ENCODE peak calls at places on chromosomes 13 and 19, in seven cellular contexts. One of them, this sample, is unnamed.
A peak's percentile ranks its signal among the peaks of the same experiment; 100 is the strongest.

GRCh38 chr13:37481005-37481857 is 117.3 kb downstream of the POSTN start:
- DNase-seq in CD8-positive, alpha-beta memory T cell: no peak
- DNase-seq in CD4-positive, alpha-beta memory T cell: no peak
- DNase-seq in PC-9: no peak
- DNase-seq in CD8-positive, alpha-beta T cell: no peak
- DNase-seq in neural progenitor cell: no peak
- DNase-seq in AG04450: no peak
- DNase-seq in this sample: no peak

GRCh38 chr13:72820156-72820897 is 38.4 kb downstream of the PIBF1 start:
- DNase-seq in PC-9: no peak
- DNase-seq in AG04450: peak; percentile 4
- DNase-seq in CD8-positive, alpha-beta memory T cell: no peak
- DNase-seq in CD8-positive, alpha-beta T cell: no peak
- DNase-seq in neural progenitor cell: no peak
- DNase-seq in CD4-positive, alpha-beta memory T cell: no peak
- DNase-seq in this sample: no peak

GRCh38 chr13:114140131-114140908 is 7.9 kb upstream of the RASA3 start:
- DNase-seq in PC-9: no peak
- DNase-seq in CD8-positive, alpha-beta memory T cell: peak; percentile 24
- DNase-seq in CD4-positive, alpha-beta memory T cell: peak; percentile 53
- DNase-seq in AG04450: no peak
- DNase-seq in CD8-positive, alpha-beta T cell: peak; percentile 72
- DNase-seq in neural progenitor cell: no peak
- DNase-seq in this sample: no peak

GRCh38 chr19:38506723-38507550 is 73.4 kb downstream of the RYR1 start:
- DNase-seq in CD8-positive, alpha-beta T cell: no peak
- DNase-seq in PC-9: peak; percentile 12
- DNase-seq in AG04450: no peak
- DNase-seq in CD4-positive, alpha-beta memory T cell: peak; percentile 83
- DNase-seq in CD8-positive, alpha-beta memory T cell: peak; percentile 84
- DNase-seq in neural progenitor cell: peak; percentile 90
- DNase-seq in this sample: no peak

GRCh38 chr13:102536695-102537485 is 59.9 kb upstream of the TPP2 start:
- DNase-seq in CD4-positive, alpha-beta memory T cell: no peak
- DNase-seq in AG04450: no peak
- DNase-seq in PC-9: no peak
- DNase-seq in CD8-positive, alpha-beta memory T cell: no peak
- DNase-seq in CD8-positive, alpha-beta T cell: no peak
- DNase-seq in neural progenitor cell: no peak
- DNase-seq in this sample: no peak

GRCh38 chr13:24284876-24285275 is 24.5 kb upstream of the C1QTNF9 start:
- DNase-seq in PC-9: no peak
- DNase-seq in AG04450: no peak
- DNase-seq in CD8-positive, alpha-beta memory T cell: no peak
- DNase-seq in CD4-positive, alpha-beta memory T cell: no peak
- DNase-seq in neural progenitor cell: no peak
- DNase-seq in CD8-positive, alpha-beta T cell: no peak
- DNase-seq in this sample: no peak

GRCh38 chr13:72774019-72774418 is 7.7 kb downstream of the DIS3 start:
- DNase-seq in neural progenitor cell: no peak
- DNase-seq in CD4-positive, alpha-beta memory T cell: no peak
- DNase-seq in CD8-positive, alpha-beta T cell: no peak
- DNase-seq in AG04450: no peak
- DNase-seq in PC-9: no peak
- DNase-seq in CD8-positive, alpha-beta memory T cell: no peak
- DNase-seq in this sample: no peak

GRCh38 chr19:10809693-10810285 is 26.2 kb downstream of the TMED1 start:
- DNase-seq in CD4-positive, alpha-beta memory T cell: no peak
- DNase-seq in CD8-positive, alpha-beta memory T cell: no peak
- DNase-seq in CD8-positive, alpha-beta T cell: no peak
- DNase-seq in neural progenitor cell: no peak
- DNase-seq in PC-9: no peak
- DNase-seq in AG04450: no peak
- DNase-seq in this sample: no peak

GRCh38 chr13:65310663-65311328 is 1919.3 kb downstream of the PCDH9 start:
- DNase-seq in AG04450: no peak
- DNase-seq in CD8-positive, alpha-beta memory T cell: no peak
- DNase-seq in CD4-positive, alpha-beta memory T cell: no peak
- DNase-seq in CD8-positive, alpha-beta T cell: no peak
- DNase-seq in PC-9: no peak
- DNase-seq in neural progenitor cell: no peak
- DNase-seq in this sample: no peak

GRCh38 chr13:97749174-97749573 is 204.3 kb upstream of the IPO5 start:
- DNase-seq in PC-9: peak; percentile 1
- DNase-seq in AG04450: no peak
- DNase-seq in CD8-positive, alpha-beta T cell: no peak
- DNase-seq in CD8-positive, alpha-beta memory T cell: no peak
- DNase-seq in neural progenitor cell: no peak
- DNase-seq in CD4-positive, alpha-beta memory T cell: no peak
- DNase-seq in this sample: peak; percentile 27

GRCh38 chr13:48000559-48001126 is 430 bp downstream of the SUCLA2 start:
- DNase-seq in CD8-positive, alpha-beta T cell: peak; percentile 48
- DNase-seq in AG04450: no peak
- DNase-seq in PC-9: no peak
- DNase-seq in CD8-positive, alpha-beta memory T cell: peak; percentile 2
- DNase-seq in neural progenitor cell: peak; percentile 55
- DNase-seq in CD4-positive, alpha-beta memory T cell: no peak
- DNase-seq in this sample: no peak

DNA sequence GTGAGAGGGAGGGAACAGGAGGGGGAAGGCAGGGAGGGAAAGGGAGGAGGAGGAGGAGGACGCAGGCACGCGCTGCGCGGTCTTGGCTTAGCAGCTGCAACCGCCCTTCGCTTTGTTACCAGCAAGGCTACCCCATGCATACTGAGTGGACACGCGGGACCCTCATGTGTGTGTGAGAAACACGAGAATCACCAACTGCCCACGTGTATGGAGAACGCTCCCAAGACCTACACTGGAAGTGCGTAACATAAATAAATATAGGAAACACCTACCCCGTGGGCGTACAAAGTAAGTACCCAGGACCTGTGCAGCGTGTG is 38.0 kb downstream of the DEDD2 start:
- DNase-seq in AG04450: no peak
- DNase-seq in CD8-positive, alpha-beta T cell: no peak
- DNase-seq in CD8-positive, alpha-beta memory T cell: no peak
- DNase-seq in CD4-positive, alpha-beta memory T cell: no peak
- DNase-seq in neural progenitor cell: peak; percentile 79
- DNase-seq in PC-9: no peak
- DNase-seq in this sample: no peak
- H3K27me3 ChIP-seq in AG04450: peaks cover 61% of the 10 kb centered on the region
- H3K27me3 ChIP-seq in CD8-positive, alpha-beta T cell: no peaks in the 10 kb centered on the region
- H3K27me3 ChIP-seq in CD8-positive, alpha-beta memory T cell: peaks cover 16% of the 10 kb centered on the region
- H3K27me3 ChIP-seq in CD4-positive, alpha-beta memory T cell: peaks cover 14% of the 10 kb centered on the region
- H3K27me3 ChIP-seq in neural progenitor cell: peaks cover 90% of the 10 kb centered on the region
- H3K27me3 ChIP-seq in PC-9: peaks cover 37% of the 10 kb centered on the region
- H3K27me3 ChIP-seq in this sample: peaks cover 3% of the 10 kb centered on the region

GRCh38 chr13:86038490-86038889 is 239.3 kb upstream of the SLITRK6 start:
- DNase-seq in CD8-positive, alpha-beta T cell: no peak
- DNase-seq in neural progenitor cell: no peak
- DNase-seq in AG04450: no peak
- DNase-seq in CD8-positive, alpha-beta memory T cell: no peak
- DNase-seq in PC-9: no peak
- DNase-seq in CD4-positive, alpha-beta memory T cell: no peak
- DNase-seq in this sample: no peak
- H3K9me3 ChIP-seq in CD8-positive, alpha-beta T cell: no peaks in the 10 kb centered on the region
- H3K9me3 ChIP-seq in neural progenitor cell: no peaks in the 10 kb centered on the region
- H3K9me3 ChIP-seq in AG04450: no peaks in the 10 kb centered on the region
- H3K9me3 ChIP-seq in CD8-positive, alpha-beta memory T cell: no peaks in the 10 kb centered on the region
- H3K9me3 ChIP-seq in PC-9: no peaks in the 10 kb centered on the region
- H3K9me3 ChIP-seq in CD4-positive, alpha-beta memory T cell: no peaks in the 10 kb centered on the region
- H3K9me3 ChIP-seq in this sample: no peaks in the 10 kb centered on the region

GRCh38 chr13:110873639-110874507 is 41.0 kb downstream of the ANKRD10 start:
- DNase-seq in CD4-positive, alpha-beta memory T cell: no peak
- DNase-seq in PC-9: no peak
- DNase-seq in CD8-positive, alpha-beta memory T cell: no peak
- DNase-seq in CD8-positive, alpha-beta T cell: no peak
- DNase-seq in neural progenitor cell: no peak
- DNase-seq in AG04450: no peak
- DNase-seq in this sample: no peak
- H3K27ac ChIP-seq in CD4-positive, alpha-beta memory T cell: no peak overlapping the region
- H3K27ac ChIP-seq in PC-9: no peak overlapping the region
- H3K27ac ChIP-seq in CD8-positive, alpha-beta memory T cell: no peak overlapping the region
- H3K27ac ChIP-seq in CD8-positive, alpha-beta T cell: no peak overlapping the region
- H3K27ac ChIP-seq in neural progenitor cell: no peak overlapping the region
- H3K27ac ChIP-seq in AG04450: no peak overlapping the region
- H3K27ac ChIP-seq in this sample: peak overlapping the region; percentile 86

GRCh38 chr19:53907690-53908089 is 1.4 kb upstream of the CACNG7 start:
- DNase-seq in AG04450: no peak
- DNase-seq in CD8-positive, alpha-beta memory T cell: no peak
- DNase-seq in CD4-positive, alpha-beta memory T cell: no peak
- DNase-seq in CD8-positive, alpha-beta T cell: no peak
- DNase-seq in PC-9: no peak
- DNase-seq in neural progenitor cell: no peak
- DNase-seq in this sample: no peak

GRCh38 chr19:53909471-53910169 is 542 bp downstream of the CACNG7 start:
- DNase-seq in neural progenitor cell: peak; percentile 32
- DNase-seq in CD8-positive, alpha-beta memory T cell: no peak
- DNase-seq in CD8-positive, alpha-beta T cell: no peak
- DNase-seq in PC-9: no peak
- DNase-seq in CD4-positive, alpha-beta memory T cell: no peak
- DNase-seq in AG04450: no peak
- DNase-seq in this sample: no peak

GRCh38 chr19:53908106-53908932 is 759 bp upstream of the CACNG7 start:
- DNase-seq in CD4-positive, alpha-beta memory T cell: peak; percentile 26
- DNase-seq in CD8-positive, alpha-beta T cell: no peak
- DNase-seq in PC-9: peak; percentile 31
- DNase-seq in AG04450: peak; percentile 13
- DNase-seq in CD8-positive, alpha-beta memory T cell: no peak
- DNase-seq in neural progenitor cell: peak; percentile 88
- DNase-seq in this sample: no peak

GRCh38 chr19:53908933-53909415 is at the start of gene CACNG7:
- DNase-seq in AG04450: no peak
- DNase-seq in CD8-positive, alpha-beta T cell: no peak
- DNase-seq in neural progenitor cell: peak; percentile 80
- DNase-seq in PC-9: no peak
- DNase-seq in CD8-positive, alpha-beta memory T cell: no peak
- DNase-seq in CD4-positive, alpha-beta memory T cell: no peak
- DNase-seq in this sample: no peak

GRCh38 chr19:53910170-53910518 is 1.1 kb downstream of the CACNG7 start:
- DNase-seq in PC-9: no peak
- DNase-seq in CD8-positive, alpha-beta T cell: no peak
- DNase-seq in CD8-positive, alpha-beta memory T cell: no peak
- DNase-seq in neural progenitor cell: peak; percentile 86
- DNase-seq in CD4-positive, alpha-beta memory T cell: no peak
- DNase-seq in AG04450: no peak
- DNase-seq in this sample: no peak
- H3K27me3 ChIP-seq in PC-9: peaks cover 22% of the 10 kb centered on the region
- H3K27me3 ChIP-seq in CD8-positive, alpha-beta T cell: peaks cover 42% of the 10 kb centered on the region
- H3K27me3 ChIP-seq in CD8-positive, alpha-beta memory T cell: peaks cover 36% of the 10 kb centered on the region
- H3K27me3 ChIP-seq in neural progenitor cell: peaks cover 60% of the 10 kb centered on the region
- H3K27me3 ChIP-seq in CD4-positive, alpha-beta memory T cell: peaks cover 46% of the 10 kb centered on the region
- H3K27me3 ChIP-seq in AG04450: peaks cover 10% of the 10 kb centered on the region
- H3K27me3 ChIP-seq in this sample: peaks cover 34% of the 10 kb centered on the region

GRCh38 chr19:12180377-12180776 is 17.5 kb downstream of the ZNF136 start:
- DNase-seq in AG04450: no peak
- DNase-seq in neural progenitor cell: no peak
- DNase-seq in PC-9: no peak
- DNase-seq in CD4-positive, alpha-beta memory T cell: no peak
- DNase-seq in CD8-positive, alpha-beta memory T cell: no peak
- DNase-seq in CD8-positive, alpha-beta T cell: no peak
- DNase-seq in this sample: no peak
- H3K9me3 ChIP-seq in AG04450: peaks cover 64% of the 10 kb centered on the region
- H3K9me3 ChIP-seq in neural progenitor cell: peaks cover 6% of the 10 kb centered on the region
- H3K9me3 ChIP-seq in PC-9: peaks cover 62% of the 10 kb centered on the region
- H3K9me3 ChIP-seq in CD4-positive, alpha-beta memory T cell: peaks cover 33% of the 10 kb centered on the region
- H3K9me3 ChIP-seq in CD8-positive, alpha-beta memory T cell: peaks cover 21% of the 10 kb centered on the region
- H3K9me3 ChIP-seq in CD8-positive, alpha-beta T cell: peaks cover 28% of the 10 kb centered on the region
- H3K9me3 ChIP-seq in this sample: peaks cover 15% of the 10 kb centered on the region

GRCh38 chr13:28410096-28410495 is 84.8 kb downstream of the FLT1 start:
- DNase-seq in CD4-positive, alpha-beta memory T cell: no peak
- DNase-seq in CD8-positive, alpha-beta memory T cell: no peak
- DNase-seq in PC-9: no peak
- DNase-seq in AG04450: no peak
- DNase-seq in neural progenitor cell: no peak
- DNase-seq in CD8-positive, alpha-beta T cell: no peak
- DNase-seq in this sample: no peak
- H3K27ac ChIP-seq in CD4-positive, alpha-beta memory T cell: no peak overlapping the region
- H3K27ac ChIP-seq in CD8-positive, alpha-beta memory T cell: no peak overlapping the region
- H3K27ac ChIP-seq in PC-9: no peak overlapping the region
- H3K27ac ChIP-seq in AG04450: no peak overlapping the region
- H3K27ac ChIP-seq in neural progenitor cell: no peak overlapping the region
- H3K27ac ChIP-seq in CD8-positive, alpha-beta T cell: no peak overlapping the region
- H3K27ac ChIP-seq in this sample: no peak overlapping the region

GRCh38 chr19:17869114-17869608 is 2.6 kb upstream of the SLC5A5 start:
- DNase-seq in neural progenitor cell: no peak
- DNase-seq in PC-9: no peak
- DNase-seq in AG04450: no peak
- DNase-seq in CD4-positive, alpha-beta memory T cell: no peak
- DNase-seq in CD8-positive, alpha-beta T cell: no peak
- DNase-seq in CD8-positive, alpha-beta memory T cell: no peak
- DNase-seq in this sample: no peak
- H3K27me3 ChIP-seq in neural progenitor cell: peaks cover 57% of the 10 kb centered on the region
- H3K27me3 ChIP-seq in PC-9: peaks cover 4% of the 10 kb centered on the region
- H3K27me3 ChIP-seq in AG04450: peaks cover 52% of the 10 kb centered on the region
- H3K27me3 ChIP-seq in CD4-positive, alpha-beta memory T cell: no peaks in the 10 kb centered on the region
- H3K27me3 ChIP-seq in CD8-positive, alpha-beta T cell: no peaks in the 10 kb centered on the region
- H3K27me3 ChIP-seq in CD8-positive, alpha-beta memory T cell: no peaks in the 10 kb centered on the region
- H3K27me3 ChIP-seq in this sample: peaks cover 10% of the 10 kb centered on the region

This sample was measured in vagina.